ENCODE peak calls at places on chromosomes 3 and 15, in nine cellular contexts. J, I, G, U, E, Q, M, O and W are unnamed samples.

GRCh38 chr3:33358172-33358781 is 81.0 kb downstream of the FBXL2 start:
- DNase-seq in G (no peak), O (no peak), J (no peak), Q (no peak), U (no peak), I (no peak), M (no peak), E (no peak), W (no peak)

GRCh38 chr3:153552887-153553604 is 391.0 kb downstream of the RAP2B start:
- DNase-seq in E (no peak), U (no peak), J (no peak), Q (no peak), M (no peak), O (no peak), G (no peak), I (no peak), W (no peak)

GRCh38 chr3:16512435-16513140 is 911 bp downstream of the RFTN1 start:
- DNase-seq in E (no peak), O (peak; percentile 67), J (no peak), Q (no peak), G (no peak), M (peak; percentile 63), U (peak; percentile 52), I (peak; percentile 20), W (peak; percentile 2)

GRCh38 chr3:153379516-153379915 is 217.5 kb downstream of the RAP2B start:
- DNase-seq in G (no peak), E (no peak), O (no peak), Q (peak; percentile 12), M (no peak), I (no peak), J (no peak), U (no peak), W (no peak)

GRCh38 chr3:15292765-15293522 is 39.4 kb downstream of the SH3BP5 start:
- DNase-seq in O (no peak), I (peak; percentile 52), J (peak; percentile 63), E (peak; percentile 43), M (peak; percentile 55), G (no peak), U (peak; percentile 39), Q (no peak), W (no peak)

GRCh38 chr3:16807441-16807840 is 77.3 kb upstream of the PLCL2 start:
- DNase-seq in M (no peak), G (no peak), U (no peak), J (peak; percentile 75), E (no peak), O (no peak), Q (no peak), I (no peak), W (no peak)

GRCh38 chr3:46892285-46893145 is 15.0 kb downstream of the PTH1R start:
- DNase-seq in U (peak; percentile 76), J (peak; percentile 80), I (peak; percentile 80), G (peak; percentile 64), Q (peak; percentile 54), E (peak; percentile 31), O (peak; percentile 89), M (peak; percentile 85), W (peak; percentile 71)

GRCh38 chr3:177597325-177598109 is 400.2 kb upstream of the TBL1XR1 start:
- DNase-seq in G (no peak), E (peak; percentile 94), M (no peak), O (no peak), I (peak; percentile 53), J (peak; percentile 97), U (peak; percentile 45), Q (no peak), W (no peak)

GRCh38 chr3:119543147-119543546 is 16.3 kb downstream of the CD80 start:
- DNase-seq in E (no peak), O (no peak), I (no peak), U (no peak), G (no peak), Q (no peak), M (no peak), J (no peak), W (no peak)
- TF ChIP-seq CTCF in E (no peak), O (no peak), I (no peak), U (no peak), G (peak; percentile 31), Q (no peak), M (no peak), J (no peak), W (no peak)

GRCh38 chr3:140276698-140277097 is 341.7 kb downstream of the CLSTN2 start:
- DNase-seq in U (no peak), I (peak; percentile 13), J (peak; percentile 35), E (peak; percentile 14), G (peak; percentile 4), M (no peak), O (no peak), Q (peak; percentile 16), W (peak; percentile 21)
- TF ChIP-seq CTCF in U (no peak), I (no peak), J (peak; percentile 40), E (no peak), G (peak; percentile 34), M (peak; percentile 25), O (no peak), Q (peak; percentile 27), W (no peak)

GRCh38 chr15:85800460-85801123 is 5.9 kb upstream of the KLHL25 start:
- DNase-seq in Q (peak; percentile 93), G (no peak), E (peak; percentile 86), M (peak; percentile 68), I (peak; percentile 96), J (peak; percentile 30), U (peak; percentile 67), O (peak; percentile 95), W (peak; percentile 90)
- TF ChIP-seq CTCF in Q (peak; percentile 40), G (no peak), E (peak; percentile 29), M (no peak), I (peak; percentile 22), J (no peak), U (peak; percentile 8), O (peak; percentile 24), W (no peak)

DNA sequence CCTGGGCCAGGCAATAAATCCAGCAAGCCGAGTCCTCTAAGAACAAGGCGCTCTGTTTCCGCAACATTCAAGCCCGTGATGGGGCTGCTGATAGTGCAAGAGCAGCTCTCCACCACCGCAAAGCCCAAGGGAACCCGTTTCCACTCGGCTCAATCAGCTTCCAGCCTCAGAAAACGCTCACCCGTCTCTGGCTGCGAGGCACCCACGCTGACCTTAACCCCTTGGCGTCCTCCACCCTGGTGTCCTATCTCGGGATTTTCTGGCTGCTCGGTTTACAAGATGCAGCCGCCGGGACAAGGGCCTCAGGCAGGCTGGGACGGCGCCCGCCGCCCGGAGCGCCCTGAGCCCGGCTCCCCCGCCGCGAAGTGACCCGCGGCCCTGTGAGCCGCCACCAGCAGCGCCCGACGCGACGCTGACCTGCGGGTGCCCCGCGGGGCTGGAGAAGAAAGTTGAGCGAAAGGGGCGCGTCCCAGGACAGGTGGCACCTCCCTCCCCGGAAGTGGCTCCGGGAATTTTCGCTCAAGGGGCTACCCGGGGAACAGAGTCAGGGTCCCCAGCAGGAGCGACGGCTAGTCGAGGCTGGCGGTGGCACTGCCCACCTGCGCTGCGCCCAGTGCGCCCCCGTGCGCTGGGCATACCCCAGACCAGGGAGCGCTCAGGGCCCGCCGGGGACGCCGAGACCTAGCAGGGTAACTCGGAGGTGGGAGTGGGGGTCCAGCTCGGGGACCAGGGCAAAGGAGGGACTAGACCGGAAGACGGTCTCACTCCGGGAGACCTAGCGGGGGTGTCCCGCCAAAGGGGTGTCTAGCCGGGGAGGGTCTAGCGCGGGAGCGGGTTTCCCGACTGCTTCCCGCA is 18.1 kb downstream of the SPATA12 start:
- DNase-seq in M (peak; percentile 60), U (peak; percentile 41), E (peak; percentile 33), O (peak; percentile 78), J (peak; percentile 86), Q (peak; percentile 47), I (peak; percentile 67), G (peak; percentile 23), W (peak; percentile 77)
- TF ChIP-seq CTCF in M (no peak), U (no peak), E (no peak), O (no peak), J (no peak), Q (peak; percentile 37), I (no peak), G (no peak), W (no peak)

GRCh38 chr3:52171577-52172261 is 17.5 kb upstream of the POC1A start:
- DNase-seq in G (no peak), E (peak; percentile 36), U (no peak), O (no peak), I (no peak), M (peak; percentile 22), J (peak; percentile 47), Q (peak; percentile 76), W (no peak)
- TF ChIP-seq CTCF in G (no peak), E (no peak), U (no peak), O (no peak), I (no peak), M (no peak), J (no peak), Q (peak; percentile 49), W (no peak)

GRCh38 chr15:80093854-80094418 is 34.5 kb downstream of the ZFAND6 start:
- DNase-seq in U (no peak), M (peak; percentile 55), J (peak; percentile 46), O (peak; percentile 74), Q (peak; percentile 67), E (peak; percentile 13), G (no peak), I (peak; percentile 76), W (peak; percentile 11)

GRCh38 chr15:80087104-80087503 is 27.6 kb downstream of the ZFAND6 start:
- DNase-seq in U (no peak), J (no peak), G (no peak), I (no peak), O (no peak), E (no peak), Q (no peak), M (no peak), W (no peak)

GRCh38 chr15:80090041-80090440 is 30.6 kb downstream of the ZFAND6 start:
- DNase-seq in G (no peak), E (no peak), U (no peak), I (no peak), Q (no peak), J (no peak), M (no peak), O (no peak), W (no peak)

GRCh38 chr15:80095511-80095910 is 36.0 kb downstream of the ZFAND6 start:
- DNase-seq in Q (no peak), U (no peak), M (no peak), G (no peak), J (no peak), E (no peak), O (no peak), I (no peak), W (no peak)

GRCh38 chr15:80090879-80091503 is 31.5 kb downstream of the ZFAND6 start:
- DNase-seq in G (no peak), O (no peak), J (no peak), Q (peak; percentile 25), E (peak; percentile 18), I (no peak), M (no peak), U (no peak), W (no peak)
- TF ChIP-seq CTCF in G (peak; percentile 52), O (no peak), J (peak; percentile 38), Q (peak; percentile 56), E (peak; percentile 19), I (peak; percentile 25), M (peak; percentile 18), U (peak; percentile 24), W (no peak)

DNA sequence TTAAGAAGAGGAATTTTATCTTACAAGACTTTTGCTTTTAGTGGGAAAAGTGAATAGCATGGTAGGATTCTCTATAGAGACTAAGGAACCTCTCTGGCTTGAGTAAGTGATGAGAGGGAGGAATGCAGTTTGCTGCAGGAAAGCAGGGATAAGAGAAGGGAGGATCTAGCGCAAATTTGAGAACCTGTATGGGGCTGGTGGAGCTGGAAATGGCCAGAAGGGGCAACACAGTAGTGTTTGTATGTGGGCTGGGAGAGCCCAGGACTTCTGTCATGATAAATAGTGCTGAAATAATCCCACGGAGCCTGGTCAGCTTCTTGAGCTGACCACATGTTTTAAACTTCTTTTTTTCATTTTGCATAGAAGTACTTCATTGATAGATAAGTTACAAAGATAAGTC is 11.1 kb upstream of the SHC4 start:
- DNase-seq in I (no peak), Q (no peak), O (no peak), G (no peak), E (no peak), U (no peak), J (peak; percentile 50), M (no peak), W (no peak)
- TF ChIP-seq CTCF in I (no peak), Q (no peak), O (no peak), G (no peak), E (no peak), U (no peak), J (peak; percentile 22), M (no peak), W (no peak)